ENCODE peak calls at places on chromosomes 12 and 14, in six cellular contexts. D is transverse colon, K is prostate gland, G is ovary, M is gastrocnemius medialis, H is body of pancreas. F is an unnamed sample.

GRCh38 chr14:38047518-38047917 is 160.2 kb upstream of the SSTR1 start:
- DNase-seq in D (no peak), K (no peak), G (no peak), M (no peak), H (no peak), F (no peak)

GRCh38 chr12:96570579-96570978 is 81.2 kb downstream of the CFAP54 start:
- DNase-seq in D (no peak), K (no peak), G (no peak), M (no peak), H (no peak), F (no peak)

GRCh38 chr12:28130625-28131598 is 59.3 kb upstream of the CCDC91 start:
- DNase-seq in D (no peak), K (no peak), G (peak; percentile 51), M (no peak), H (peak; percentile 7), F (peak; percentile 25)

GRCh38 chr14:68637106-68638021 is 155.5 kb downstream of the ZFP36L1 start:
- DNase-seq in D (no peak), K (no peak), G (peak; percentile 13), M (no peak), H (peak; percentile 50), F (no peak)

GRCh38 chr12:88242161-88242925 is 100.2 kb downstream of the TMTC3 start:
- DNase-seq in D (no peak), K (no peak), G (no peak), M (peak; percentile 27), H (peak; percentile 33), F (peak; percentile 26)

GRCh38 chr12:130300090-130300489 is 37.6 kb upstream of the PIWIL1 start:
- DNase-seq in D (no peak), K (no peak), G (no peak), M (no peak), H (no peak), F (no peak)

GRCh38 chr12:102452605-102453004 is 27.8 kb downstream of the IGF1 start:
- DNase-seq in D (no peak), K (no peak), G (no peak), M (no peak), H (no peak), F (no peak)

GRCh38 chr14:22333408-22334274 is 255.4 kb downstream of the DAD1 start:
- DNase-seq in D (peak; percentile 15), K (peak; percentile 61), G (no peak), M (peak; percentile 23), H (peak; percentile 54), F (peak; percentile 1)

GRCh38 chr14:51428981-51429380 is 188.9 kb downstream of the TMX1 start:
- DNase-seq in D (no peak), K (no peak), G (no peak), M (no peak), H (no peak), F (no peak)

GRCh38 chr12:4293299-4293941 is 19.9 kb downstream of the CCND2 start:
- DNase-seq in D (no peak), K (no peak), G (no peak), M (no peak), H (no peak), F (no peak)

GRCh38 chr14:78902010-78902623 is 731.9 kb downstream of the NRXN3 start:
- DNase-seq in D (peak; percentile 15), K (peak; percentile 9), G (no peak), M (no peak), H (peak; percentile 34), F (peak; percentile 1)

GRCh38 chr12:53743277-53744129 is 8.3 kb downstream of the CISTR start:
- DNase-seq in D (peak; percentile 49), K (peak; percentile 40), G (peak; percentile 31), M (no peak), H (peak; percentile 52), F (peak; percentile 75)

GRCh38 chr14:101191086-101191881 is 287.8 kb upstream of the RTL1 start:
- DNase-seq in D (no peak), K (no peak), G (no peak), M (no peak), H (no peak), F (no peak)

GRCh38 chr14:55107766-55108554 is 21.1 kb upstream of the LGALS3 start:
- DNase-seq in D (peak; percentile 82), K (peak; percentile 70), G (peak; percentile 94), M (peak; percentile 83), H (peak; percentile 90), F (peak; percentile 68)

GRCh38 chr14:103385994-103386491 is 828 bp downstream of the MARK3 start:
- DNase-seq in D (peak; percentile 50), K (peak; percentile 19), G (peak; percentile 25), M (peak; percentile 55), H (peak; percentile 43), F (no peak)

GRCh38 chr14:103382375-103382774 is 2.8 kb upstream of the MARK3 start:
- DNase-seq in D (no peak), K (no peak), G (no peak), M (no peak), H (no peak), F (no peak)

GRCh38 chr14:103384450-103385152 is 614 bp upstream of the MARK3 start:
- DNase-seq in D (no peak), K (no peak), G (no peak), M (no peak), H (no peak), F (no peak)

GRCh38 chr14:103386632-103387329 is 1.6 kb downstream of the MARK3 start:
- DNase-seq in D (no peak), K (no peak), G (no peak), M (no peak), H (no peak), F (no peak)

DNA sequence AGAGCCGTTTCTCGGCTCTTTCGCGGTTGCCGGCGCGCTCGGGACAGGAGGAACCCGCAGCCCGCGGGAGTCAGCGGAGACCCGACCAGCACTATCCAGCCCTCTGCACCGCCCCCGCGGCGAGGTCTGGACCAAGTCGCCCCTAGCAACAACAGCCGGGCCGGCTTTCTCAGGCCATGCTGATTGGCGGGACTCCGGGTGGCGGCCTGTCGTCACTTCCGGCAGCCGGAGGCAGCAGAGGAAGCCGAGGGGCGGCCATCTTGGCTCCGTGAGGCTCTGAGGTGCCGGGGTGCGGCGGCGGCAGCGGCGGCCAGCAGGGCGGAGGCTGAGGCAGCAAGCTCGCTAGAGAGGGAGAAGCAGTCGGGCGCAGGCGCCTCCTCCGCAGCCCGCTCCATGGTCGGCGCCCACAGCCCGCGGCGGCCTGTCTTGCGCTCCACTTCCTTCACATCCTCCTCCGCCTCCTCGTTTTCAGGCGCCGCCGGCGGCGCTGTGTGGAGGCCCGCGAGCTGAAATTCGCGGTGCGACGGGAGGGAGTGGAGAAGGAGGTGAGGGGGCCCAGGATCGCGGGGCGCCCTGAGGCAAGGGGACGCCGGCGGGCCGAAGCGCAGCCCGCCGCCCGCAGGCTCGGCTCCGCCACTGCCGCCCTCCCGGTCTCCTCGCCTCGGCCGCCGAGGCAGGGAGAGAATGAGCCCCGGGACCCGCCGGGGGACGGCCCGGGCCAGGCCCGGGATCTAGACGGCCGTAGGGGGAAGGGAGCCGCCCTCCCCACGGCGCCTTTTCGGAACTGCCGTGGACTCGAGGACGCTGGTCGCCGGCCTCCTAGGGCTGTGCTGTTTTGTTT is at the start of gene MARK3:
- DNase-seq in D (peak; percentile 98), K (peak; percentile 97), G (peak; percentile 97), M (peak; percentile 96), H (peak; percentile 98), F (peak; percentile 97)
- TF ChIP-seq POLR2A in D (peak; percentile 88), K (peak; percentile 93), G (peak; percentile 92), M (peak; percentile 96), H (peak; percentile 80), F (peak; percentile 64)

GRCh38 chr12:32679910-32680217 is 763 bp downstream of the DNM1L start:
- DNase-seq in D (no peak), K (no peak), G (no peak), M (no peak), H (no peak), F (no peak)

GRCh38 chr12:32681272-32681671 is 2.2 kb downstream of the DNM1L start:
- DNase-seq in D (no peak), K (no peak), G (no peak), M (no peak), H (no peak), F (no peak)

GRCh38 chr12:32680787-32681186 is 1.7 kb downstream of the DNM1L start:
- DNase-seq in D (no peak), K (no peak), G (no peak), M (no peak), H (no peak), F (no peak)

DNA sequence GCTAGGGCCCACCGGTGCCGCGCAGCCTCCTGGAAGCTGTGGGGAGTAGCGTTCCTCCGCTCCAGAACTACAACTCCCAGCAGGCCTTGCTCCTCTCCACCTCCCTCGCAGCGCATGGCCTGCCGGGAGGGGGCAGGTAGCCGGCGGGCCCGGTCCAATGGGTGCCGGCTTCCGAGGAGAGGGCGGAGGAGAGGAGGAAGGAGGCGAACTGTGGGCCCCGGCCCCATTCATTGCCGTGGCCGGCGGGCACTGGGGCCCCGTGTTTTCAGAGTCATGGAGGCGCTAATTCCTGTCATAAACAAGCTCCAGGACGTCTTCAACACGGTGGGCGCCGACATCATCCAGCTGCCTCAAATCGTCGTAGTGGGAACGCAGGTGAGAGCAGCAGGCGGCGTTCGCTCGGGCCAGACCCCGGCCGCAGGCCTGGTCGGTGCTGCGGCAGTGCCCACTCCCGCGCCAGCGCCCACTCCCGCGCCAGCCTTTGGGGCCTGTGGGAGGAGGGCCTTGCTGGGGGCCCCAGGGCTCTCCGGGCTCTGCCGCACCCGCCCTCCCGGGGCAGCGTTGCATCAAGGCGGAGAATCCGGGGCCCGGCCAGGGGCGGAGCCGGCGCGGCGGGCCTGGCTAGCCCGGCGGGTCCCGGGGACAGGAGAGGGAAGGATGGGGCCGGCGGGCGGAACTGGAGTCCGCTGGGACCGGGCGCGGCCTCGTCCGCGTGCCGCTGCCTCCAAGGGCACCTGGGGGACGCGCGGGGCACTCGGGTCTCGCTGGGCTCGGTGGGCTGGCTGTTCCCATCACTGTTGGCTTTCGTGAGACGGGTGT is at the start of gene DNM1L:
- DNase-seq in D (peak; percentile 95), K (peak; percentile 92), G (peak; percentile 94), M (peak; percentile 91), H (peak; percentile 94), F (peak; percentile 91)
- TF ChIP-seq POLR2A in D (peak; percentile 90), K (peak; percentile 89), G (peak; percentile 66), M (peak; percentile 70), H (peak; percentile 71), F (peak; percentile 92)

GRCh38 chr12:2877047-2877958 is at the start of the genes FOXM1 and RHNO1:
- DNase-seq in D (peak; percentile 93), K (peak; percentile 92), G (peak; percentile 90), M (peak; percentile 87), H (peak; percentile 90), F (peak; percentile 89)
- TF ChIP-seq POLR2A in D (peak; percentile 71), K (peak; percentile 77), G (peak; percentile 52), M (peak; percentile 46), H (peak; percentile 20), F (peak; percentile 74)

GRCh38 chr12:14365294-14366210 is at the start of gene ATF7IP:
- DNase-seq in D (peak; percentile 97), K (peak; percentile 97), G (peak; percentile 95), M (peak; percentile 96), H (peak; percentile 99), F (peak; percentile 77)
- TF ChIP-seq POLR2A in D (peak; percentile 89), K (peak; percentile 71), G (peak; percentile 86), M (peak; percentile 66), H (no peak), F (peak; percentile 47)

F was measured in H54.